ENCODE peak calls at places on chromosomes 16 and 17, in nine cellular contexts. D, Q, K, R, F, L, I, M and V are unnamed samples.

GRCh38 chr16:49500211-49500610 is 126.6 kb downstream of the C16orf78 start:
- DNase-seq in D (no peak), Q (no peak), K (no peak), R (no peak), F (no peak), L (no peak), I (no peak), M (no peak), V (no peak)

GRCh38 chr17:34562387-34562786 is 17.0 kb upstream of the TMEM132E start:
- DNase-seq in D (no peak), Q (peak), K (no peak), R (no peak), F (no peak), L (no peak), I (no peak), M (no peak), V (no peak)

GRCh38 chr16:86363057-86363490 is 147.3 kb upstream of the FOXF1 start:
- DNase-seq in D (no peak), Q (peak), K (no peak), R (no peak), F (no peak), L (peak), I (peak), M (peak), V (no peak)

GRCh38 chr16:11063432-11064201 is 119.3 kb downstream of the CLEC16A start:
- DNase-seq in D (no peak), Q (no peak), K (no peak), R (no peak), F (no peak), L (no peak), I (no peak), M (no peak), V (no peak)

GRCh38 chr17:4175921-4176802 is 33.2 kb downstream of the CYB5D2 start:
- DNase-seq in D (peak), Q (no peak), K (peak), R (no peak), F (no peak), L (no peak), I (no peak), M (no peak), V (no peak)

GRCh38 chr17:2138318-2138717 is 83.4 kb downstream of the HIC1 start:
- DNase-seq in D (no peak), Q (peak), K (no peak), R (no peak), F (no peak), L (no peak), I (peak), M (no peak), V (no peak)

GRCh38 chr16:2715519-2715918 is 4.5 kb downstream of the PRSS27 start:
- DNase-seq in D (peak), Q (peak), K (peak), R (peak), F (peak), L (peak), I (no peak), M (no peak), V (peak)

GRCh38 chr17:1005361-1005946 is 8.5 kb downstream of the TIMM22 start:
- DNase-seq in D (no peak), Q (peak), K (no peak), R (peak), F (no peak), L (no peak), I (peak), M (peak), V (peak)

GRCh38 chr16:11681977-11682654 is 13.9 kb downstream of the SNN start:
- DNase-seq in D (no peak), Q (no peak), K (no peak), R (no peak), F (no peak), L (no peak), I (no peak), M (no peak), V (no peak)

GRCh38 chr17:43732961-43733360 is 25.6 kb downstream of the SOST start:
- DNase-seq in D (no peak), Q (no peak), K (no peak), R (no peak), F (no peak), L (no peak), I (peak), M (no peak), V (no peak)

GRCh38 chr17:82246365-82247174 is 17.7 kb downstream of the SLC16A3 start:
- DNase-seq in D (no peak), Q (peak), K (no peak), R (peak), F (no peak), L (peak), I (peak), M (no peak), V (peak)

GRCh38 chr17:16171613-16172012 is 43.7 kb downstream of the NCOR1 start:
- DNase-seq in D (no peak), Q (no peak), K (no peak), R (no peak), F (no peak), L (no peak), I (peak), M (peak), V (no peak)

GRCh38 chr16:75319513-75320401 is 68.3 kb upstream of the BCAR1 start:
- DNase-seq in D (no peak), Q (no peak), K (no peak), R (no peak), F (no peak), L (no peak), I (peak), M (peak), V (no peak)

GRCh38 chr17:37527249-37527851 is 37.7 kb downstream of the DUSP14 start:
- DNase-seq in D (no peak), Q (peak), K (no peak), R (no peak), F (no peak), L (peak), I (peak), M (peak), V (no peak)

GRCh38 chr17:1769826-1770477 is 8.1 kb downstream of the SERPINF1 start:
- DNase-seq in D (no peak), Q (no peak), K (no peak), R (no peak), F (no peak), L (peak), I (peak), M (no peak), V (no peak)

GRCh38 chr17:38547439-38547838 is 58.3 kb downstream of the SRCIN1 start:
- DNase-seq in D (no peak), Q (no peak), K (no peak), R (no peak), F (no peak), L (no peak), I (no peak), M (no peak), V (no peak)

GRCh38 chr16:50302472-50303005 is 36.2 kb downstream of the ADCY7 start:
- DNase-seq in D (no peak), Q (no peak), K (no peak), R (peak), F (no peak), L (no peak), I (no peak), M (no peak), V (peak)

GRCh38 chr16:46729326-46729995 is 18.7 kb downstream of the MYLK3 start:
- DNase-seq in D (no peak), Q (no peak), K (no peak), R (no peak), F (no peak), L (no peak), I (no peak), M (no peak), V (no peak)

GRCh38 chr17:56994009-56994792 is 16.3 kb downstream of the SCPEP1 start:
- DNase-seq in D (no peak), Q (no peak), K (no peak), R (no peak), F (no peak), L (peak), I (no peak), M (peak), V (no peak)

GRCh38 chr17:75404739-75405364 is 626 bp downstream of the GRB2 start:
- DNase-seq in D (peak), Q (peak), K (peak), R (peak), F (peak), L (peak), I (no peak), M (no peak), V (peak)

GRCh38 chr17:58300336-58300735 is 19.6 kb upstream of the MPO start:
- DNase-seq in D (no peak), Q (no peak), K (no peak), R (no peak), F (no peak), L (no peak), I (no peak), M (no peak), V (no peak)

GRCh38 chr17:57696050-57696449 is 49.0 kb downstream of the CCDC182 start:
- DNase-seq in D (no peak), Q (no peak), K (no peak), R (no peak), F (no peak), L (no peak), I (no peak), M (no peak), V (peak)

GRCh38 chr17:28317965-28318758 is 838 bp upstream of the TMEM97 start:
- DNase-seq in D (peak), Q (peak), K (no peak), R (no peak), F (no peak), L (no peak), I (no peak), M (no peak), V (no peak)

GRCh38 chr16:67731071-67731810 is 12.1 kb upstream of the GFOD2 start:
- DNase-seq in D (no peak), Q (no peak), K (no peak), R (no peak), F (no peak), L (no peak), I (no peak), M (no peak), V (no peak)

GRCh38 chr16:64375386-64375980 is 746.4 kb downstream of the CDH11 start:
- DNase-seq in D (no peak), Q (no peak), K (no peak), R (no peak), F (no peak), L (no peak), I (no peak), M (no peak), V (no peak)

GRCh38 chr16:51067352-51067751 is 83.7 kb downstream of the SALL1 start:
- DNase-seq in D (no peak), Q (no peak), K (no peak), R (no peak), F (no peak), L (no peak), I (no peak), M (no peak), V (no peak)

GRCh38 chr16:7367309-7367708 is 34.7 kb downstream of the RBFOX1 start:
- DNase-seq in D (no peak), Q (no peak), K (no peak), R (no peak), F (no peak), L (no peak), I (no peak), M (no peak), V (no peak)

GRCh38 chr17:44628234-44629188 is 27.8 kb upstream of the MEIOC start:
- DNase-seq in D (no peak), Q (peak), K (no peak), R (peak), F (no peak), L (no peak), I (no peak), M (no peak), V (peak)

GRCh38 chr16:48687421-48688038 is 77.5 kb upstream of the N4BP1 start:
- DNase-seq in D (peak), Q (peak), K (no peak), R (peak), F (no peak), L (peak), I (peak), M (peak), V (peak)

GRCh38 chr17:37766951-37767350 is 22.1 kb upstream of the HNF1B start:
- DNase-seq in D (no peak), Q (no peak), K (no peak), R (no peak), F (no peak), L (no peak), I (no peak), M (no peak), V (no peak)

GRCh38 chr17:64732336-64733006 is 70.4 kb upstream of the SMURF2 start:
- DNase-seq in D (no peak), Q (no peak), K (no peak), R (peak), F (no peak), L (no peak), I (peak), M (peak), V (peak)

GRCh38 chr16:26830716-26831115 is 236.0 kb upstream of the C16orf82 start:
- DNase-seq in D (no peak), Q (no peak), K (no peak), R (no peak), F (no peak), L (no peak), I (no peak), M (peak), V (no peak)

GRCh38 chr16:85227924-85228462 is 115.7 kb upstream of the CIBAR2 start:
- DNase-seq in D (no peak), Q (peak), K (no peak), R (no peak), F (no peak), L (no peak), I (peak), M (no peak), V (no peak)

GRCh38 chr17:59154721-59155438 is at the start of gene SKA2:
- DNase-seq in D (peak), Q (peak), K (peak), R (peak), F (peak), L (peak), I (peak), M (no peak), V (peak)

GRCh38 chr17:59853168-59853918 is 39.4 kb downstream of the TUBD1 start:
- DNase-seq in D (peak), Q (peak), K (peak), R (no peak), F (peak), L (peak), I (peak), M (no peak), V (no peak)